ENCODE peak calls at places on chromosomes 7 and 10, in five cellular contexts. P is CD8-positive, alpha-beta T cell; O is body of pancreas; U is HepG2; L is lower lobe of right lung. Y is an unnamed sample.

GRCh38 chr10:124035928-124036558 is 57.4 kb downstream of the CHST15 start:
- DNase-seq in O (peak; percentile 15), L (peak; percentile 88), P (peak; percentile 11), U (peak; percentile 96), Y (no peak)

GRCh38 chr10:1074748-1075358 is 18.7 kb downstream of the WDR37 start:
- DNase-seq in O (no peak), L (peak; percentile 78), P (no peak), U (no peak), Y (no peak)

GRCh38 chr10:108095932-108096925 is 931.7 kb upstream of the SORCS1 start:
- DNase-seq in L (no peak), O (no peak), U (no peak), P (no peak), Y (no peak)

GRCh38 chr7:78863248-78863647 is 590.2 kb downstream of the MAGI2 start:
- DNase-seq in O (no peak), P (no peak), U (no peak), L (no peak), Y (no peak)

GRCh38 chr7:137196665-137197064 is 146.9 kb downstream of the PTN start:
- DNase-seq in P (no peak), O (no peak), U (no peak), L (no peak), Y (no peak)

GRCh38 chr7:44228571-44229350 is 28.0 kb downstream of the YKT6 start:
- DNase-seq in O (no peak), P (no peak), U (no peak), L (no peak), Y (no peak)

GRCh38 chr10:73096041-73096451 is 620 bp downstream of the P4HA1 start:
- DNase-seq in O (peak; percentile 76), P (peak; percentile 69), U (no peak), L (peak; percentile 79), Y (peak; percentile 85)

GRCh38 chr7:55034776-55035175 is 16.0 kb downstream of the EGFR start:
- DNase-seq in L (no peak), O (no peak), U (peak; percentile 58), P (no peak), Y (no peak)

GRCh38 chr7:106068538-106068961 is 43.6 kb downstream of the SYPL1 start:
- DNase-seq in U (no peak), O (no peak), L (no peak), P (no peak), Y (no peak)

GRCh38 chr7:127666602-127667001 is 14.6 kb downstream of the SND1 start:
- DNase-seq in L (no peak), U (no peak), O (no peak), P (no peak), Y (no peak)

GRCh38 chr10:3494131-3494878 is 290.7 kb downstream of the KLF6 start:
- DNase-seq in L (no peak), O (no peak), U (no peak), P (no peak), Y (no peak)

GRCh38 chr7:36795451-36796021 is 71.2 kb upstream of the AOAH start:
- DNase-seq in P (no peak), L (no peak), O (no peak), U (peak; percentile 72), Y (no peak)

GRCh38 chr7:132451161-132451560 is 125.1 kb downstream of the PLXNA4 start:
- DNase-seq in L (no peak), O (no peak), P (peak; percentile 45), U (no peak), Y (no peak)

GRCh38 chr10:34364253-34365037 is 450.7 kb downstream of the PARD3 start:
- DNase-seq in O (no peak), L (no peak), P (no peak), U (peak; percentile 9), Y (peak; percentile 43)

GRCh38 chr10:17669185-17669872 is 25.4 kb downstream of the STAM start:
- DNase-seq in U (no peak), O (no peak), L (no peak), P (no peak), Y (no peak)

GRCh38 chr7:20208651-20209307 is 8.4 kb downstream of the MACC1 start:
- DNase-seq in U (no peak), P (no peak), O (no peak), L (no peak), Y (no peak)

GRCh38 chr10:16521311-16522016 is at the start of gene C1QL3:
- DNase-seq in P (no peak), U (no peak), O (peak; percentile 27), L (no peak), Y (no peak)

GRCh38 chr10:121644501-121644900 is 46.3 kb upstream of the FGFR2 start:
- DNase-seq in L (no peak), O (no peak), U (no peak), P (no peak), Y (no peak)

GRCh38 chr10:112799726-112800510 is 150.1 kb upstream of the TCF7L2 start:
- DNase-seq in P (no peak), L (no peak), O (no peak), U (no peak), Y (no peak)

GRCh38 chr7:47078241-47078640 is 503.7 kb downstream of the TNS3 start:
- DNase-seq in O (no peak), P (no peak), U (no peak), L (no peak), Y (no peak)
- H3K27ac ChIP-seq in O (no peak overlapping the region), P (no peak overlapping the region), U (no peak overlapping the region), L (no peak overlapping the region), Y (no peak overlapping the region)

GRCh38 chr7:100373261-100373831 is at the start of gene PILRA:
- DNase-seq in U (no peak), P (no peak), O (no peak), L (peak; percentile 64), Y (no peak)
- H3K27ac ChIP-seq in U (no peak within 1 kb of the TSS), P (peak within 1 kb of the TSS; percentile 17), O (no peak within 1 kb of the TSS), L (peak within 1 kb of the TSS; percentile 83), Y (peak within 1 kb of the TSS; percentile 32)

DNA sequence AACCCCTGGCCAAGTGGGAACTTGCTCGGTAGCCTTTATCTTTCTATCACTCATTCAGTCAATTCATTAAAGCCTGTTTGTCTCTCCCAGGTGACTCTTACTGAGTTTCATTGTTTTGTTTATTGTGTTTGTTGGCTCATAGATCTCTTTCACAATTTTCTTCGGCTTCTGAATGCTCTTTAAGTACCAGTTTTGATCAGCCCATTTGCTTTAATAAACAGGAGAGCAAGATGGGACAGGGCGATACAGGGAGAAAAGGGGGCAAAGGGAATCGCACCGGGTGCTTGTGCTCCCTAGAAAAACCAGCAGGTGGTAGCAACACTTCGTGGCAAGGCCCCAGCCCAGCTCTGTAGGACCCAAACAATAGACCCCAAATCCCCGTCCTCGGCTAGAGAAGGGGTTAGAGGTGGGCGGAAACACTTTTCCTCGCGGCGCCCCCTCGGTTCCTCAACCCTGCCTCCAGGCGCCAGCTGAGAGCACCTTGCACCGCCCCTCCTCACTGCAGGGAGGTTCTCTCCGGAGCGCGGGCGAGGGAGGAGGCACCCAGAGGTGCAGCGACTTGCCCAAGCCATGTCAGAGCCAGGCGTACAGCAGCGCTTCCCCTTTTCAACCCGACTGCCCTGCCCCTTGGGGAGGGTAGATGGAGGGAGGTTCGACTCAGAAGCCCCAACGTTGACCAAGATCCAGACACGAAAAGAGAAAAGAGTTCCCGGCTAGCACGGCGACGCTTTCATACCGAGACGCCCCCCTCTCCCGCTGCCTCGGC is 954 bp upstream of the EPHB6 start:
- DNase-seq in L (peak; percentile 85), O (peak; percentile 73), U (peak; percentile 33), P (peak; percentile 64), Y (peak; percentile 59)
- H3K27ac ChIP-seq in L (peak overlapping the region; percentile 74), O (peak overlapping the region; percentile 79), U (no peak overlapping the region), P (peak overlapping the region; percentile 41), Y (peak overlapping the region; percentile 46)

GRCh38 chr10:127872011-127872741 is 20.6 kb downstream of the CLRN3 start:
- DNase-seq in P (no peak), L (no peak), U (no peak), O (no peak), Y (peak; percentile 41)

GRCh38 chr10:127869329-127869728 is 23.4 kb downstream of the CLRN3 start:
- DNase-seq in O (no peak), U (no peak), L (no peak), P (no peak), Y (no peak)

GRCh38 chr10:127871631-127872010 is 21.1 kb downstream of the CLRN3 start:
- DNase-seq in L (no peak), U (no peak), O (no peak), P (no peak), Y (no peak)

GRCh38 chr10:127866276-127867013 is 26.3 kb downstream of the CLRN3 start:
- DNase-seq in L (no peak), O (no peak), P (no peak), U (peak; percentile 30), Y (peak; percentile 32)

DNA sequence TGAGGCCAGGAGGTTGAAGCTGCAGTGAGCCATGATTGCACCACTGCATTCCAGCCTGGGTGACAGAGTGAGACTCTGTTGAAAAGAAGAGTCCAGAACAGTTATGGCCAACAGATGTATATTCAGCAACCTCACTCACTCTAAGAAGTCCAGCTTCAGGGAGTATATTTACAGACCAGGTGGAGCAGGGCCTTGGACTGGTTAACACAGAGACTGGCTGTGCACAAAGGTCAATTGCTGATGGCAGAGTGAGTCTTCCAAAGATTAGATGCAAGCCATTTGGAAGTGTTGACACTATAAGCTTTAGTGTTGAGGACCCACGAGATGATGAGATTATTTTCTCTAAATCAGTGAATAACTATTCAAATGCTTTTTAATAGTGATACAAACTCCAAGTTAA is 24.9 kb downstream of the CLRN3 start:
- DNase-seq in O (no peak), P (no peak), L (no peak), U (no peak), Y (no peak)
- H3K27ac ChIP-seq in O (no peak overlapping the region), P (no peak overlapping the region), L (no peak overlapping the region), U (no peak overlapping the region), Y (no peak overlapping the region)

DNA sequence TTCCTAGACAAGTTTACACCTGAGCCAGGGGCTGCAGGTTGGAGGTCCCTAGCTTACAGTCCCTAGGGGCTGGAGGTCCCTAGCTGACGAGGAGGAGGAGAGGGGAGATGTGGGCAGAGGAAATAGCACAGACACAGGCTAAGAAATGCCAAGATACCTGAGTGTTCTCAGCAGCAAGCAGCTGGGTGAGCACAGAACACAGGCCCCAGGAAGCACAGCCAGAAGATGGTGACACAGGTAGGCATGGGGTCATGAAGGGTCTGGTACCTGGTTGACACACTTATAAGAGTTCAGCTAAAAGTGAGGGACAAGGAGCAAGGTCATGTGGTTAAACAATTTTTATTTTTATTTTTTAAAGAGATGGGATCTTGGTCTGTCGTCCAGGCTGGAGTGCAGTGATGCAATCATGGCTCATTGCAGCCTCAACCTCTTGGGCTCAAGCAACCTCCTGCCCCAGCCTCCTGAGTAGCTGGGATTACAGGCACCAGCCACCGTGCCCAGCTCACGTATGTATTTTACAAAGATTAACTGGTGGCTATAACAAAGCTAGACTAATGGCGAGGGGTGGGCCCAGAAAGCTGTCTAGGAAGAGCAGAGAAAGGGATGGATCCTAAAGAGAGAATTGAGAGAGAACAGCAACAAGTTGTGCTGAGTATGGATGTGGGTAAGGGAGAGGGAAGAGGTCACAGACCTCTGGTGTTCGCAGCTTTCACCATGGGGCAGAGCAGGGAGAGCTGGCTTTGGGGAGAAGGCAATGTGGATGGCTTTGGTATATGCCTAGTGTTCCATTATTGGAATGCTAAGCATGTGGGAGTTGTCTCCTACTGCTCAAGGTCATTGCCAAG is 140.3 kb upstream of the KLF14 start:
- DNase-seq in U (no peak), P (no peak), O (no peak), L (no peak), Y (no peak)
- H3K27ac ChIP-seq in U (no peak overlapping the region), P (no peak overlapping the region), O (peak overlapping the region; percentile 25), L (no peak overlapping the region), Y (no peak overlapping the region)